ENCODE peak calls at places on chromosome 7, in six cellular contexts. X, W, B, Y, Z and H are unnamed samples.

GRCh38 chr7:23474098-23474828 is 4.0 kb upstream of the IGF2BP3 start:
- DNase-seq in X (peak; percentile 71), W (peak; percentile 98), B (peak; percentile 94), Y (peak; percentile 85), Z (peak; percentile 84), H (peak; percentile 37)

GRCh38 chr7:94803821-94804220 is 103.6 kb upstream of the PPP1R9A start:
- DNase-seq in X (no peak), W (no peak), B (no peak), Y (no peak), Z (no peak), H (no peak)

GRCh38 chr7:139758388-139758787 is 19.4 kb downstream of the HIPK2 start:
- DNase-seq in X (peak; percentile 55), W (no peak), B (no peak), Y (no peak), Z (peak; percentile 78), H (no peak)

GRCh38 chr7:149196705-149197171 is 1.4 kb downstream of the ZNF282 start:
- DNase-seq in X (no peak), W (no peak), B (no peak), Y (no peak), Z (no peak), H (no peak)

GRCh38 chr7:1539346-1540321 is 9.1 kb downstream of the MAFK start:
- DNase-seq in X (peak; percentile 82), W (peak; percentile 42), B (no peak), Y (no peak), Z (peak; percentile 36), H (no peak)

GRCh38 chr7:46080595-46081159 is 159.6 kb upstream of the IGFBP3 start:
- DNase-seq in X (no peak), W (no peak), B (no peak), Y (no peak), Z (no peak), H (no peak)

GRCh38 chr7:867001-867405 is 9.4 kb upstream of the GET4 start:
- DNase-seq in X (peak; percentile 96), W (peak; percentile 77), B (no peak), Y (no peak), Z (peak; percentile 86), H (no peak)

GRCh38 chr7:139918488-139918887 is 89.4 kb downstream of the TBXAS1 start:
- DNase-seq in X (no peak), W (no peak), B (no peak), Y (no peak), Z (no peak), H (no peak)

GRCh38 chr7:113209449-113210203 is 91.3 kb upstream of the SMIM30 start:
- DNase-seq in X (no peak), W (peak; percentile 38), B (no peak), Y (no peak), Z (no peak), H (no peak)

GRCh38 chr7:36084485-36085091 is 68.5 kb upstream of the EEPD1 start:
- DNase-seq in X (peak; percentile 59), W (peak; percentile 42), B (peak; percentile 54), Y (peak; percentile 55), Z (peak; percentile 69), H (no peak)

GRCh38 chr7:25319707-25320106 is 91.4 kb upstream of the NPVF start:
- DNase-seq in X (no peak), W (no peak), B (no peak), Y (no peak), Z (no peak), H (no peak)

GRCh38 chr7:102064361-102065025 is 222.2 kb upstream of the SH2B2 start:
- DNase-seq in X (no peak), W (no peak), B (no peak), Y (peak; percentile 51), Z (peak; percentile 47), H (no peak)

GRCh38 chr7:3836855-3837254 is 535.8 kb downstream of the SDK1 start:
- DNase-seq in X (no peak), W (no peak), B (no peak), Y (no peak), Z (no peak), H (no peak)

GRCh38 chr7:30474485-30474884 is 4.1 kb downstream of the NOD1 start:
- DNase-seq in X (peak; percentile 56), W (no peak), B (no peak), Y (no peak), Z (no peak), H (no peak)

GRCh38 chr7:91979590-91979989 is 38.9 kb downstream of the AKAP9 start:
- DNase-seq in X (no peak), W (no peak), B (no peak), Y (no peak), Z (no peak), H (no peak)

GRCh38 chr7:79452495-79453265 is 787 bp downstream of the MAGI2 start:
- DNase-seq in X (peak; percentile 66), W (no peak), B (peak; percentile 46), Y (peak; percentile 37), Z (peak; percentile 35), H (no peak)

GRCh38 chr7:7157177-7157886 is 25.0 kb upstream of the C1GALT1 start:
- DNase-seq in X (no peak), W (peak; percentile 91), B (no peak), Y (no peak), Z (no peak), H (peak; percentile 39)

GRCh38 chr7:36301914-36302771 is 87.5 kb upstream of the ANLN start:
- DNase-seq in X (peak; percentile 61), W (peak; percentile 39), B (no peak), Y (no peak), Z (no peak), H (no peak)

GRCh38 chr7:142459557-142459963 is 201.7 kb upstream of the PRSS58 start:
- DNase-seq in X (no peak), W (peak; percentile 85), B (peak; percentile 27), Y (no peak), Z (no peak), H (no peak)

GRCh38 chr7:50718311-50718710 is 64.4 kb downstream of the GRB10 start:
- DNase-seq in X (no peak), W (no peak), B (no peak), Y (no peak), Z (no peak), H (no peak)

GRCh38 chr7:20556091-20556490 is 59.4 kb upstream of the ABCB5 start:
- DNase-seq in X (no peak), W (no peak), B (no peak), Y (no peak), Z (no peak), H (no peak)

GRCh38 chr7:144384071-144384470 is 19.4 kb downstream of the NOBOX start:
- DNase-seq in X (no peak), W (peak; percentile 28), B (no peak), Y (no peak), Z (no peak), H (no peak)

GRCh38 chr7:37224746-37225145 is 223.9 kb downstream of the ELMO1 start:
- DNase-seq in X (no peak), W (no peak), B (no peak), Y (no peak), Z (no peak), H (no peak)

GRCh38 chr7:129644634-129645230 is 33.2 kb downstream of the NRF1 start:
- DNase-seq in X (no peak), W (peak; percentile 64), B (no peak), Y (no peak), Z (no peak), H (no peak)

GRCh38 chr7:110257673-110258072 is 833.3 kb upstream of the LRRN3 start:
- DNase-seq in X (no peak), W (no peak), B (no peak), Y (no peak), Z (no peak), H (no peak)

GRCh38 chr7:131161103-131161502 is 166.6 kb upstream of the MKLN1 start:
- DNase-seq in X (no peak), W (peak; percentile 19), B (no peak), Y (no peak), Z (no peak), H (no peak)

GRCh38 chr7:10657201-10657600 is 316.5 kb upstream of the PHF14 start:
- DNase-seq in X (no peak), W (no peak), B (no peak), Y (no peak), Z (no peak), H (no peak)

GRCh38 chr7:29254663-29255062 is 60.1 kb downstream of the CHN2 start:
- DNase-seq in X (no peak), W (no peak), B (no peak), Y (no peak), Z (no peak), H (no peak)

GRCh38 chr7:17236161-17236560 is 62.3 kb upstream of the AHR start:
- DNase-seq in X (no peak), W (no peak), B (no peak), Y (no peak), Z (no peak), H (no peak)

DNA sequence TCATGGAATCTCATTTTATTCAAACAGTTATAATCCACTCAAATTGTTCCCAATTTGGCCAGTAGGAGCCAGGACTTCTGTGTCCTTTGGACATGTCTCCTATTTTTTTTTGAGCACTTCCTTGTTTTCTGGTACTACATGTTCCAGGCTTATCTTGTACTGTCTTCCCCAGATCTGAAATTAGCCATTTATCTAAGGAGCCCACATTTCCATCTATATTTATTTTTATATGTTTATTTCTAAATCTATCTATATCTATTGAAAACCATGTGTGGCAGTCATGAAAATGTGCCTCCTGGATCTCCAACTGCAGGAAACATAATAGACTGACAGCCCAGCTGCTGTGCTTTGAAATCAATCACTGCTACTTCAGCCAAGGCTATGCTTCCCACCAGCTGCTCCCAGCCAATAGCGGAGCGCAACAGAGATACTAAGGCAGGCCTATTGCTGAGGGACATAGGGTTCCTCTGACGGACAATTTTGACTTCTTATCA is 147.1 kb downstream of the LRRC4 start:
- DNase-seq in X (no peak), W (no peak), B (no peak), Y (no peak), Z (no peak), H (no peak)
- TF ChIP-seq CTCF in X (no peak), W (no peak), B (no peak), Y (no peak), Z (peak; percentile 24), H (no peak)

GRCh38 chr7:158828343-158829020 is 827 bp downstream of the ESYT2 start:
- DNase-seq in X (peak; percentile 74), W (no peak), B (peak; percentile 69), Y (peak; percentile 51), Z (peak; percentile 72), H (no peak)
- TF ChIP-seq CTCF in X (no peak), W (no peak), B (no peak), Y (no peak), Z (no peak), H (no peak)

GRCh38 chr7:135510603-135511183 is 791 bp upstream of the CNOT4 start:
- DNase-seq in X (no peak), W (peak; percentile 35), B (no peak), Y (no peak), Z (no peak), H (no peak)
- TF ChIP-seq CTCF in X (no peak), W (peak; percentile 17), B (no peak), Y (no peak), Z (peak; percentile 4), H (no peak)

DNA sequence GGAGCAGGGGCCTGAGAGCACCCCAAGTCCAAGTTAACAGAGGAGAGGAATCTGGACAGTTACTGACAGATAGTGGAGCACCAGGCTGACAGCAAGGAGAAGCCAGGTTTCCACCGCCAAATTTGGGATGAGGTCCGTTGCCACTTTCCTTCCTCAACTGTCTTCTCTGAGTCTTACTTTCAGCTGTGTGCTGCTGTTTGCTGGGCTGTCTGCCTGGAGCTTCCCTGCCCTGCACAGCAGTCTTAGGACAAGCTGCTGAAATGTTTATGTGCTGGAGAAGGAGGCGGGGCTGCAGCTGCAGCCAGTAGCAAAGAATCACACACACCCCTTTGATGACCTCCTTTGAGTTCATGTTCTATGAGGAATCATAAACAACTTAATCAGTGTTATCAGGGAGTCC is 17.4 kb upstream of the CYP3A7 start:
- DNase-seq in X (no peak), W (no peak), B (no peak), Y (no peak), Z (no peak), H (no peak)
- TF ChIP-seq CTCF in X (no peak), W (no peak), B (no peak), Y (no peak), Z (no peak), H (no peak)

GRCh38 chr7:112125250-112125649 is 80.9 kb downstream of the DOCK4 start:
- DNase-seq in X (no peak), W (no peak), B (no peak), Y (no peak), Z (no peak), H (no peak)
- TF ChIP-seq CTCF in X (no peak), W (no peak), B (no peak), Y (no peak), Z (no peak), H (no peak)